ENCODE peak calls at places on chromosomes 16 and 17, in four cellular contexts. One of them, this sample, is unnamed.
A peak's percentile ranks its signal among the peaks of the same experiment; 100 is the strongest.

GRCh38 chr16:2428051-2428786 is 1.0 kb upstream of the CCNF start:
- DNase-seq in SJSA1: no peak
- DNase-seq in right lobe of liver: no peak
- DNase-seq in brain microvascular endothelial cell: no peak
- DNase-seq in this sample: no peak

GRCh38 chr17:49076575-49077384 is 55.8 kb upstream of the B4GALNT2 start:
- DNase-seq in SJSA1: peak; percentile 82
- DNase-seq in right lobe of liver: no peak
- DNase-seq in brain microvascular endothelial cell: peak; percentile 96
- DNase-seq in this sample: peak; percentile 34

GRCh38 chr16:50268352-50268751 is 2.0 kb downstream of the ADCY7 start:
- DNase-seq in SJSA1: no peak
- DNase-seq in right lobe of liver: no peak
- DNase-seq in brain microvascular endothelial cell: no peak
- DNase-seq in this sample: no peak

GRCh38 chr17:5128905-5129535 is 13.2 kb downstream of the USP6 start:
- DNase-seq in SJSA1: no peak
- DNase-seq in right lobe of liver: peak; percentile 29
- DNase-seq in brain microvascular endothelial cell: no peak
- DNase-seq in this sample: no peak

GRCh38 chr16:19757762-19758595 is 39.9 kb downstream of the IQCK start:
- DNase-seq in SJSA1: peak; percentile 41
- DNase-seq in right lobe of liver: no peak
- DNase-seq in brain microvascular endothelial cell: no peak
- DNase-seq in this sample: no peak

GRCh38 chr16:85087899-85088569 is 24.2 kb downstream of the CIBAR2 start:
- DNase-seq in SJSA1: no peak
- DNase-seq in right lobe of liver: no peak
- DNase-seq in brain microvascular endothelial cell: no peak
- DNase-seq in this sample: no peak

GRCh38 chr17:27495460-27495859 is 39.2 kb downstream of the KSR1 start:
- DNase-seq in SJSA1: no peak
- DNase-seq in right lobe of liver: no peak
- DNase-seq in brain microvascular endothelial cell: no peak
- DNase-seq in this sample: no peak

GRCh38 chr17:58005031-58005727 is 1.9 kb downstream of the SRSF1 start:
- DNase-seq in SJSA1: no peak
- DNase-seq in right lobe of liver: no peak
- DNase-seq in brain microvascular endothelial cell: no peak
- DNase-seq in this sample: no peak

GRCh38 chr17:4230142-4230541 is 33.6 kb downstream of the ANKFY1 start:
- DNase-seq in SJSA1: peak; percentile 74
- DNase-seq in right lobe of liver: no peak
- DNase-seq in brain microvascular endothelial cell: peak; percentile 90
- DNase-seq in this sample: peak; percentile 99

GRCh38 chr17:61410555-61411089 is 11.0 kb downstream of the TBX2 start:
- DNase-seq in SJSA1: no peak
- DNase-seq in right lobe of liver: peak; percentile 81
- DNase-seq in brain microvascular endothelial cell: peak; percentile 61
- DNase-seq in this sample: no peak

GRCh38 chr17:30413109-30413508 is 34.4 kb downstream of the CPD start:
- DNase-seq in SJSA1: no peak
- DNase-seq in right lobe of liver: no peak
- DNase-seq in brain microvascular endothelial cell: no peak
- DNase-seq in this sample: no peak

GRCh38 chr17:41518789-41519449 is at the start of gene KRT15:
- DNase-seq in SJSA1: no peak
- DNase-seq in right lobe of liver: no peak
- DNase-seq in brain microvascular endothelial cell: no peak
- DNase-seq in this sample: no peak
- H3K4me3 ChIP-seq in SJSA1: no peak within 1 kb of the TSS
- H3K4me3 ChIP-seq in right lobe of liver: no peak within 1 kb of the TSS
- H3K4me3 ChIP-seq in brain microvascular endothelial cell: no peak within 1 kb of the TSS
- H3K4me3 ChIP-seq in this sample: no peak within 1 kb of the TSS

DNA sequence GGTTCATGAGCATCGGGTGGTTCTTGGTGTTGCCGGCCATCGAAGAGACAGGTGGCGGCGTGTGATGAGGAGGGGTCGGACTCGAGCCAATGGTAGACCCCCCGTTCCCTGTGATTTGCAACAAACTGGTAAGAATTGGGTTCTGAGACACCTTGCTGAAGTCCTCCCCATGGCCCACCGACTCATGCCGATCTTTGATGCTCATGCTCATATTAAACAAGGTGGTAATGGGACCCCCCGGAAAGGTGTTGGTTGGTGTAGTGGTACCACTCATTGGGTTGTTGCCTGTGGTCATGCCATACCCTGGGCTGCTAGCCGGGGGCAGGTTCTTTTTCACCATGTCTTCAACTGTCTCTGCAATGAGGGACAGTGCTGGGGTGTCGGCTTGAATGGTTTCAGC is 8.9 kb upstream of the FBXL20 start:
- DNase-seq in SJSA1: no peak
- DNase-seq in right lobe of liver: no peak
- DNase-seq in brain microvascular endothelial cell: no peak
- DNase-seq in this sample: no peak
- H3K36me3 ChIP-seq in SJSA1: peaks cover 81% of the 10 kb centered on the region
- H3K36me3 ChIP-seq in right lobe of liver: no peaks in the 10 kb centered on the region
- H3K36me3 ChIP-seq in brain microvascular endothelial cell: peaks cover 67% of the 10 kb centered on the region
- H3K36me3 ChIP-seq in this sample: peaks cover 15% of the 10 kb centered on the region

GRCh38 chr17:82238562-82239201 is 9.8 kb downstream of the SLC16A3 start:
- DNase-seq in SJSA1: no peak
- DNase-seq in right lobe of liver: peak; percentile 75
- DNase-seq in brain microvascular endothelial cell: peak; percentile 85
- DNase-seq in this sample: peak; percentile 72

GRCh38 chr17:82236142-82236971 is 7.5 kb downstream of the SLC16A3 start:
- DNase-seq in SJSA1: peak; percentile 67
- DNase-seq in right lobe of liver: peak; percentile 93
- DNase-seq in brain microvascular endothelial cell: no peak
- DNase-seq in this sample: no peak

GRCh38 chr17:82237083-82237745 is 8.4 kb downstream of the SLC16A3 start:
- DNase-seq in SJSA1: no peak
- DNase-seq in right lobe of liver: peak; percentile 54
- DNase-seq in brain microvascular endothelial cell: no peak
- DNase-seq in this sample: no peak

GRCh38 chr17:82239401-82239925 is 10.6 kb downstream of the SLC16A3 start:
- DNase-seq in SJSA1: no peak
- DNase-seq in right lobe of liver: no peak
- DNase-seq in brain microvascular endothelial cell: no peak
- DNase-seq in this sample: no peak

DNA sequence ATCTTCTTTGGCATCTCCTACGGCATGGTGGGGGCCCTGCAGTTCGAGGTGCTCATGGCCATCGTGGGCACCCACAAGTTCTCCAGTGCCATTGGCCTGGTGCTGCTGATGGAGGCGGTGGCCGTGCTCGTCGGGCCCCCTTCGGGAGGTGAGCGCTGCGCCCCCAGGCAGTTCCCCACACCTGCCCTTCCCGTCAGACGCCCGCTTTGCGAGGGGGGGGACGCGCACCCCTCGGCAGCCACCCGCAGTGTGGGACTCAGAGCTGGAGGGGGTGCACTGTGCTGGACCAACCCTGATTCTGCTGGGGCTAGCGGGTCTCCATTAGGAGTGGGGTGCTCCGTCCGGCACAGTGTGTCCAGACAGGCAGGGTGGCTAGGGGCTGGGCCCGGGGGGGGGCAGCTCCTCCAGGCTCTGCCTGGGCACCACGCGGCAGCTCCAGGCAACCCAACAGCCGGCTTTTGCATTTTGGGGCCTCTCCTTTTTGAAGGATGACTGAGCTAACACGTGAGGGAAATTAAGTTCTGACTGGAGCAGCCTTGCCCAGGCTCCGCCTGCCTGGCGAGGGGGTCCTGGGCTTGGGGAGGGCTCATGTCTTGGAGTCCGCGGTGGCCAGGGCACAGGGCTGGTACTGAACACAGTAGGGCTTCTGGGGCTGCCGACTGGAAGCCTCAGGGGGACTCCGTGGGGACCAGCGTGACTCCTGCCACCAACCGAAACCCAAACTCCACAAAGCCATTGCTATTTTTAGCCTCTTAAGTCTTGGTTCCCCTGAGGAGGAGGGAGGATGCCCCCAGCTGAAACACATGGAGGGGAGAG is 9.1 kb downstream of the SLC16A3 start:
- DNase-seq in SJSA1: no peak
- DNase-seq in right lobe of liver: no peak
- DNase-seq in brain microvascular endothelial cell: no peak
- DNase-seq in this sample: no peak
- H3K4me3 ChIP-seq in SJSA1: no peak overlapping the region
- H3K4me3 ChIP-seq in right lobe of liver: no peak overlapping the region
- H3K4me3 ChIP-seq in brain microvascular endothelial cell: no peak overlapping the region
- H3K4me3 ChIP-seq in this sample: no peak overlapping the region

GRCh38 chr17:76472726-76473125 is 5.3 kb downstream of the AANAT start:
- DNase-seq in SJSA1: no peak
- DNase-seq in right lobe of liver: no peak
- DNase-seq in brain microvascular endothelial cell: no peak
- DNase-seq in this sample: no peak
- H3K36me3 ChIP-seq in SJSA1: peaks cover 6% of the 10 kb centered on the region
- H3K36me3 ChIP-seq in right lobe of liver: no peaks in the 10 kb centered on the region
- H3K36me3 ChIP-seq in brain microvascular endothelial cell: peaks cover 40% of the 10 kb centered on the region
- H3K36me3 ChIP-seq in this sample: peaks cover 9% of the 10 kb centered on the region